ENCODE peak calls at places on chromosomes 13 and 19, in nine cellular contexts. One of them, this sample, is unnamed.

GRCh38 chr13:50392977-50393376 is 377.7 kb downstream of the KCNRG start:
- DNase-seq in K562: no peak
- DNase-seq in choroid plexus epithelial cell: no peak
- DNase-seq in RWPE1: no peak
- DNase-seq in pancreas: no peak
- DNase-seq in A549: no peak
- DNase-seq in adrenal gland: no peak
- DNase-seq in cardiac muscle cell: no peak
- DNase-seq in thoracic aorta: no peak
- DNase-seq in this sample: no peak

GRCh38 chr13:51539887-51540286 is 44.4 kb upstream of the WDFY2 start:
- DNase-seq in pancreas: no peak
- DNase-seq in A549: no peak
- DNase-seq in cardiac muscle cell: peak
- DNase-seq in choroid plexus epithelial cell: peak
- DNase-seq in K562: no peak
- DNase-seq in adrenal gland: no peak
- DNase-seq in thoracic aorta: no peak
- DNase-seq in RWPE1: no peak
- DNase-seq in this sample: peak

GRCh38 chr19:1360818-1361461 is 22.8 kb upstream of the NDUFS7 start:
- DNase-seq in pancreas: peak
- DNase-seq in A549: no peak
- DNase-seq in cardiac muscle cell: peak
- DNase-seq in choroid plexus epithelial cell: peak
- DNase-seq in RWPE1: no peak
- DNase-seq in adrenal gland: peak
- DNase-seq in thoracic aorta: no peak
- DNase-seq in K562: no peak
- DNase-seq in this sample: peak

GRCh38 chr19:3276341-3276799 is 51.9 kb downstream of the CELF5 start:
- DNase-seq in A549: peak
- DNase-seq in thoracic aorta: no peak
- DNase-seq in pancreas: peak
- DNase-seq in choroid plexus epithelial cell: peak
- DNase-seq in adrenal gland: peak
- DNase-seq in RWPE1: peak
- DNase-seq in cardiac muscle cell: no peak
- DNase-seq in K562: peak
- DNase-seq in this sample: no peak

GRCh38 chr13:70054572-70054971 is 53.1 kb upstream of the ATXN8OS start:
- DNase-seq in RWPE1: no peak
- DNase-seq in thoracic aorta: no peak
- DNase-seq in cardiac muscle cell: no peak
- DNase-seq in pancreas: no peak
- DNase-seq in choroid plexus epithelial cell: no peak
- DNase-seq in K562: no peak
- DNase-seq in adrenal gland: no peak
- DNase-seq in A549: no peak
- DNase-seq in this sample: no peak

GRCh38 chr13:31016342-31017325 is 84.2 kb downstream of the TEX26 start:
- DNase-seq in A549: no peak
- DNase-seq in choroid plexus epithelial cell: no peak
- DNase-seq in pancreas: no peak
- DNase-seq in cardiac muscle cell: no peak
- DNase-seq in adrenal gland: no peak
- DNase-seq in thoracic aorta: no peak
- DNase-seq in RWPE1: no peak
- DNase-seq in K562: no peak
- DNase-seq in this sample: no peak

GRCh38 chr13:94712812-94713555 is 639 bp upstream of the SOX21 start:
- DNase-seq in pancreas: no peak
- DNase-seq in K562: no peak
- DNase-seq in A549: peak
- DNase-seq in RWPE1: peak
- DNase-seq in adrenal gland: no peak
- DNase-seq in thoracic aorta: no peak
- DNase-seq in choroid plexus epithelial cell: peak
- DNase-seq in cardiac muscle cell: peak
- DNase-seq in this sample: peak

GRCh38 chr13:43574601-43575000 is 212.2 kb downstream of the ENOX1 start:
- DNase-seq in A549: no peak
- DNase-seq in adrenal gland: no peak
- DNase-seq in thoracic aorta: no peak
- DNase-seq in cardiac muscle cell: peak
- DNase-seq in RWPE1: no peak
- DNase-seq in K562: no peak
- DNase-seq in choroid plexus epithelial cell: no peak
- DNase-seq in pancreas: no peak
- DNase-seq in this sample: no peak

GRCh38 chr19:483332-484072 is 12.8 kb upstream of the MADCAM1 start:
- DNase-seq in cardiac muscle cell: no peak
- DNase-seq in adrenal gland: no peak
- DNase-seq in thoracic aorta: no peak
- DNase-seq in RWPE1: no peak
- DNase-seq in choroid plexus epithelial cell: no peak
- DNase-seq in pancreas: no peak
- DNase-seq in A549: no peak
- DNase-seq in K562: no peak
- DNase-seq in this sample: no peak

GRCh38 chr19:5126498-5127223 is 157.7 kb downstream of the KDM4B start:
- DNase-seq in A549: no peak
- DNase-seq in K562: no peak
- DNase-seq in RWPE1: no peak
- DNase-seq in pancreas: no peak
- DNase-seq in cardiac muscle cell: no peak
- DNase-seq in choroid plexus epithelial cell: no peak
- DNase-seq in adrenal gland: no peak
- DNase-seq in thoracic aorta: no peak
- DNase-seq in this sample: no peak

GRCh38 chr19:50357178-50358100 is 8.0 kb downstream of the NAPSA start:
- DNase-seq in A549: peak
- DNase-seq in RWPE1: no peak
- DNase-seq in choroid plexus epithelial cell: peak
- DNase-seq in thoracic aorta: peak
- DNase-seq in pancreas: peak
- DNase-seq in adrenal gland: peak
- DNase-seq in cardiac muscle cell: peak
- DNase-seq in K562: peak
- DNase-seq in this sample: no peak

GRCh38 chr13:48532146-48532472 is 771 bp downstream of the RCBTB2 start:
- DNase-seq in K562: no peak
- DNase-seq in A549: no peak
- DNase-seq in choroid plexus epithelial cell: peak
- DNase-seq in cardiac muscle cell: peak
- DNase-seq in RWPE1: no peak
- DNase-seq in pancreas: no peak
- DNase-seq in adrenal gland: no peak
- DNase-seq in thoracic aorta: no peak
- DNase-seq in this sample: peak

GRCh38 chr19:38399081-38399480 is 3.8 kb upstream of the FAM98C start:
- DNase-seq in K562: no peak
- DNase-seq in A549: no peak
- DNase-seq in RWPE1: no peak
- DNase-seq in cardiac muscle cell: no peak
- DNase-seq in adrenal gland: no peak
- DNase-seq in pancreas: no peak
- DNase-seq in thoracic aorta: no peak
- DNase-seq in choroid plexus epithelial cell: no peak
- DNase-seq in this sample: no peak

GRCh38 chr19:35539314-35539713 is 6.1 kb downstream of the GAPDHS start:
- DNase-seq in choroid plexus epithelial cell: no peak
- DNase-seq in adrenal gland: no peak
- DNase-seq in K562: no peak
- DNase-seq in cardiac muscle cell: no peak
- DNase-seq in thoracic aorta: no peak
- DNase-seq in pancreas: no peak
- DNase-seq in A549: no peak
- DNase-seq in RWPE1: no peak
- DNase-seq in this sample: no peak
- TF ChIP-seq CTCF in choroid plexus epithelial cell: no peak
- TF ChIP-seq CTCF in adrenal gland: no peak
- TF ChIP-seq CTCF in K562: no peak
- TF ChIP-seq CTCF in cardiac muscle cell: no peak
- TF ChIP-seq CTCF in thoracic aorta: no peak
- TF ChIP-seq CTCF in pancreas: no peak
- TF ChIP-seq CTCF in A549: no peak
- TF ChIP-seq CTCF in RWPE1: no peak
- TF ChIP-seq CTCF in this sample: no peak

GRCh38 chr19:43596842-43597461 is 557 bp downstream of the ZNF576 start:
- DNase-seq in RWPE1: no peak
- DNase-seq in cardiac muscle cell: no peak
- DNase-seq in thoracic aorta: no peak
- DNase-seq in pancreas: no peak
- DNase-seq in choroid plexus epithelial cell: peak
- DNase-seq in adrenal gland: no peak
- DNase-seq in A549: no peak
- DNase-seq in K562: no peak
- DNase-seq in this sample: no peak
- TF ChIP-seq CTCF in RWPE1: no peak
- TF ChIP-seq CTCF in cardiac muscle cell: no peak
- TF ChIP-seq CTCF in thoracic aorta: no peak
- TF ChIP-seq CTCF in pancreas: no peak
- TF ChIP-seq CTCF in choroid plexus epithelial cell: no peak
- TF ChIP-seq CTCF in adrenal gland: no peak
- TF ChIP-seq CTCF in A549: no peak
- TF ChIP-seq CTCF in K562: no peak
- TF ChIP-seq CTCF in this sample: no peak

GRCh38 chr19:12202250-12202649 is 39.4 kb downstream of the ZNF136 start:
- DNase-seq in adrenal gland: no peak
- DNase-seq in K562: no peak
- DNase-seq in cardiac muscle cell: peak
- DNase-seq in A549: no peak
- DNase-seq in choroid plexus epithelial cell: peak
- DNase-seq in pancreas: no peak
- DNase-seq in RWPE1: no peak
- DNase-seq in thoracic aorta: no peak
- DNase-seq in this sample: no peak
- TF ChIP-seq CTCF in adrenal gland: peak
- TF ChIP-seq CTCF in K562: peak
- TF ChIP-seq CTCF in cardiac muscle cell: peak
- TF ChIP-seq CTCF in A549: no peak
- TF ChIP-seq CTCF in choroid plexus epithelial cell: peak
- TF ChIP-seq CTCF in pancreas: no peak
- TF ChIP-seq CTCF in RWPE1: no peak
- TF ChIP-seq CTCF in thoracic aorta: no peak
- TF ChIP-seq CTCF in this sample: no peak

GRCh38 chr19:44552324-44552723 is 22.8 kb upstream of the CEACAM20 start:
- DNase-seq in A549: peak
- DNase-seq in cardiac muscle cell: peak
- DNase-seq in RWPE1: no peak
- DNase-seq in thoracic aorta: no peak
- DNase-seq in pancreas: no peak
- DNase-seq in K562: peak
- DNase-seq in choroid plexus epithelial cell: peak
- DNase-seq in adrenal gland: no peak
- DNase-seq in this sample: no peak
- TF ChIP-seq CTCF in A549: peak
- TF ChIP-seq CTCF in cardiac muscle cell: peak
- TF ChIP-seq CTCF in RWPE1: no peak
- TF ChIP-seq CTCF in thoracic aorta: no peak
- TF ChIP-seq CTCF in pancreas: no peak
- TF ChIP-seq CTCF in K562: peak
- TF ChIP-seq CTCF in choroid plexus epithelial cell: peak
- TF ChIP-seq CTCF in adrenal gland: peak
- TF ChIP-seq CTCF in this sample: peak

DNA sequence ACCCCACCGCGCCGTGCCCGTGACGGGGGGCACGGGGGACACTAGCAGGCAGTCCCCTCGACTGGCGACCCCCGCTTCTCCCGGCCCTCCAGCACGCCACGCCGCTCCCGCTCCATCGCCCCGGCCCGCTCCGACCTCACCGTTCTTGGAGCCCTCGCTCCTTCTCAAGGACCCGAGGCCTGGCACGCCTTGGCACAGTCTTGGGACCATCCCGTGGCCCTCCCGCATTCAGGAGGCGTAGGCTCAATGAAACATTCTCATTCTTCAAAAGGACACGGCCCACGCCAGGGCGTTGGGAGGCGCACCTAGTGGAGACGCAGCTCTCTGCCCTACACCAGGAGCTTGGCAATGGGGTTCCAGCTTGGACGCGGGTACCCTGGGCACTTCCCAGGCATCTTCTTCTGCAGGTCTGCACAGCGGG is 473 bp upstream of the CERS1 start:
- DNase-seq in pancreas: no peak
- DNase-seq in choroid plexus epithelial cell: no peak
- DNase-seq in A549: peak
- DNase-seq in RWPE1: peak
- DNase-seq in K562: no peak
- DNase-seq in cardiac muscle cell: no peak
- DNase-seq in thoracic aorta: no peak
- DNase-seq in adrenal gland: no peak
- DNase-seq in this sample: no peak
- TF ChIP-seq CTCF in pancreas: no peak
- TF ChIP-seq CTCF in choroid plexus epithelial cell: no peak
- TF ChIP-seq CTCF in A549: no peak
- TF ChIP-seq CTCF in RWPE1: no peak
- TF ChIP-seq CTCF in K562: no peak
- TF ChIP-seq CTCF in cardiac muscle cell: no peak
- TF ChIP-seq CTCF in thoracic aorta: no peak
- TF ChIP-seq CTCF in adrenal gland: no peak
- TF ChIP-seq CTCF in this sample: no peak

DNA sequence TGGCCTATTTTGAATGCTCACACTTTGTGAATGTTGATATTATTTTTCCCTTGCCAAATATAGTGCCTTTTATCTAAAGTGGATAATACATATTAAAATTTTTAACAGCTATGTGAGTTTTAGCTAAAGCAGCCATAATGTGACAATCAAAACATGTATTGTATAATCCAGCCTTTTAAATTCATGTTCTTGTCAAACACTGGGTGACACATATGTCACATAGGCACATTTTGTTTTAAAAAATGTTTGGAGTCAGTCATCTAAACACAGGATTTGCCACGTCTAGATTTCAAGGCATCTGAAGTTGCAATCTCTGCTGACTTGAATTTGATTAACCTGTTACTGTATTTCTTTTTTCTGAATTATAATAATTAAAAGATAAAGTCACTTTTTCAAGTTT is 1256.5 kb downstream of the SLITRK1 start:
- DNase-seq in A549: no peak
- DNase-seq in K562: no peak
- DNase-seq in RWPE1: no peak
- DNase-seq in adrenal gland: no peak
- DNase-seq in thoracic aorta: no peak
- DNase-seq in choroid plexus epithelial cell: no peak
- DNase-seq in cardiac muscle cell: no peak
- DNase-seq in pancreas: no peak
- DNase-seq in this sample: no peak
- TF ChIP-seq CTCF in A549: no peak
- TF ChIP-seq CTCF in K562: no peak
- TF ChIP-seq CTCF in RWPE1: no peak
- TF ChIP-seq CTCF in adrenal gland: no peak
- TF ChIP-seq CTCF in thoracic aorta: no peak
- TF ChIP-seq CTCF in choroid plexus epithelial cell: no peak
- TF ChIP-seq CTCF in cardiac muscle cell: no peak
- TF ChIP-seq CTCF in pancreas: no peak
- TF ChIP-seq CTCF in this sample: no peak

DNA sequence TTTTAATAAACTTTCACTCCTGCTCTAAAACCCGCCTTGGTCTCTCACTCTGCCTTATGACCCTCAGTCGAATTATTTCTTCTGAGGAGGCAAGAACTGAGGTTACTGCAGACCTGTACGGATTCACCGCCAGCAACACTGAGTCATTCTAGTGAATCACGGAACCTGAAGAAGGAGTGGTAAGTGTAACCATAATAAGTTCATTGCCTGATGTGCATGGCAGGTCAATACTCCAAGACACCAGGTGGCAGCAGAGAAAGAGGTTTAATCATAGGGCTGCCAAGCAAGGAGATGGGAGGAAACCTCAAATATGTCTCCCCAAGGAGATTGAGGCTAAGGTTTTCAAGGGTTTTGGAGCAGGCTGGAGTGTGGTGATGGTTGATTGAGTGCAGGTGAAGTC is 204.3 kb upstream of the IPO5 start:
- DNase-seq in pancreas: no peak
- DNase-seq in cardiac muscle cell: peak
- DNase-seq in A549: peak
- DNase-seq in choroid plexus epithelial cell: peak
- DNase-seq in thoracic aorta: no peak
- DNase-seq in RWPE1: peak
- DNase-seq in K562: no peak
- DNase-seq in adrenal gland: no peak
- DNase-seq in this sample: no peak
- TF ChIP-seq CTCF in pancreas: no peak
- TF ChIP-seq CTCF in cardiac muscle cell: peak
- TF ChIP-seq CTCF in A549: no peak
- TF ChIP-seq CTCF in choroid plexus epithelial cell: peak
- TF ChIP-seq CTCF in thoracic aorta: no peak
- TF ChIP-seq CTCF in RWPE1: no peak
- TF ChIP-seq CTCF in K562: no peak
- TF ChIP-seq CTCF in adrenal gland: peak
- TF ChIP-seq CTCF in this sample: no peak